ENCODE peak calls at places on chromosomes 2 and 18, in nine cellular contexts. X is activated CD4-positive, alpha-beta T cell treated with anti-CD3 and anti-CD28 coated beads, Interleukin-2, amount 50 U/mL, for 48 hours; P is cardiac muscle cell; O is IMR-90; A is chondrocyte; E is cardiac septum; H is DMS79 treated with DMSO at 0.1 percent for 48 hours; B is left colon; Q is HuH-7. M is an unnamed sample.

GRCh38 chr18:45662468-45662867 is 47.2 kb downstream of the SLC14A2 start:
- DNase-seq in X (no peak), P (no peak), O (peak), A (no peak), E (no peak), H (no peak), B (no peak), Q (no peak), M (no peak)

GRCh38 chr2:194291104-194291503 is 1365.9 kb upstream of the SLC39A10 start:
- DNase-seq in X (no peak), P (no peak), O (no peak), A (no peak), E (no peak), H (no peak), B (no peak), Q (no peak), M (no peak)

GRCh38 chr18:49728542-49728941 is 84.8 kb downstream of the ACAA2 start:
- DNase-seq in X (peak), P (peak), O (no peak), A (no peak), E (no peak), H (no peak), B (peak), Q (peak), M (peak)

GRCh38 chr2:161273038-161273760 is 35.0 kb upstream of the PSMD14 start:
- DNase-seq in X (no peak), P (peak), O (peak), A (no peak), E (no peak), H (peak), B (no peak), Q (peak), M (no peak)

GRCh38 chr18:21853020-21853419 is 112.4 kb downstream of the MIB1 start:
- DNase-seq in X (no peak), P (peak), O (peak), A (no peak), E (no peak), H (no peak), B (no peak), Q (no peak), M (no peak)

GRCh38 chr2:216842634-216843033 is 17.2 kb downstream of the TNP1 start:
- DNase-seq in X (no peak), P (no peak), O (no peak), A (no peak), E (no peak), H (no peak), B (no peak), Q (no peak), M (no peak)

GRCh38 chr2:19669605-19670004 is 232.2 kb downstream of the TTC32 start:
- DNase-seq in X (no peak), P (no peak), O (no peak), A (no peak), E (no peak), H (no peak), B (no peak), Q (no peak), M (no peak)

GRCh38 chr18:58103339-58103930 is 59.4 kb downstream of the NEDD4L start:
- DNase-seq in X (no peak), P (no peak), O (peak), A (no peak), E (no peak), H (no peak), B (no peak), Q (peak), M (no peak)

GRCh38 chr18:13800505-13801259 is 23.3 kb upstream of the MC5R start:
- DNase-seq in X (peak), P (peak), O (peak), A (no peak), E (no peak), H (peak), B (peak), Q (peak), M (peak)

GRCh38 chr2:187842978-187843847 is 289.0 kb upstream of the TFPI start:
- DNase-seq in X (no peak), P (peak), O (peak), A (no peak), E (no peak), H (no peak), B (no peak), Q (peak), M (no peak)

GRCh38 chr2:134260726-134261125 is 6.9 kb downstream of the MGAT5 start:
- DNase-seq in X (no peak), P (no peak), O (peak), A (no peak), E (no peak), H (no peak), B (no peak), Q (no peak), M (no peak)

GRCh38 chr2:43075054-43075593 is 151.3 kb downstream of the ZFP36L2 start:
- DNase-seq in X (no peak), P (no peak), O (peak), A (no peak), E (peak), H (no peak), B (no peak), Q (no peak), M (no peak)

GRCh38 chr2:860259-860855 is 90.3 kb upstream of the SNTG2 start:
- DNase-seq in X (no peak), P (no peak), O (no peak), A (no peak), E (no peak), H (no peak), B (no peak), Q (peak), M (no peak)

GRCh38 chr2:44707945-44708645 is 233.4 kb upstream of the SIX3 start:
- DNase-seq in X (no peak), P (peak), O (no peak), A (no peak), E (no peak), H (peak), B (no peak), Q (no peak), M (no peak)

GRCh38 chr2:200702646-200703118 is 109.0 kb upstream of the BZW1 start:
- DNase-seq in X (peak), P (no peak), O (no peak), A (no peak), E (no peak), H (no peak), B (no peak), Q (no peak), M (no peak)

GRCh38 chr18:5057348-5058012 is 139.6 kb downstream of the AKAIN1 start:
- DNase-seq in X (peak), P (peak), O (peak), A (no peak), E (no peak), H (peak), B (peak), Q (peak), M (no peak)

GRCh38 chr2:34936089-34936488 is 1337.0 kb upstream of the FAM98A start:
- DNase-seq in X (no peak), P (no peak), O (no peak), A (no peak), E (no peak), H (no peak), B (no peak), Q (no peak), M (no peak)